ENCODE peak calls at places on chromosomes 6 and 20, in nine cellular contexts. W, X, G, S, K, H, Z, U and F are unnamed samples.

GRCh38 chr6:1834231-1834630 is 224.5 kb downstream of the FOXC1 start:
- DNase-seq in W (no peak), X (no peak), G (no peak), S (no peak), K (no peak), H (no peak), Z (no peak), U (no peak), F (no peak)

GRCh38 chr6:1313755-1314503 is 2.0 kb downstream of the FOXQ1 start:
- DNase-seq in W (no peak), X (no peak), G (peak), S (no peak), K (no peak), H (no peak), Z (no peak), U (no peak), F (no peak)

GRCh38 chr20:840858-841567 is 7.5 kb downstream of the FAM110A start:
- DNase-seq in W (peak), X (no peak), G (no peak), S (no peak), K (no peak), H (no peak), Z (no peak), U (no peak), F (peak)

GRCh38 chr6:128569737-128570438 is 49.5 kb upstream of the PTPRK start:
- DNase-seq in W (no peak), X (no peak), G (no peak), S (no peak), K (no peak), H (no peak), Z (no peak), U (no peak), F (peak)

GRCh38 chr6:111113731-111114438 is 26.6 kb downstream of the SLC16A10 start:
- DNase-seq in W (peak), X (no peak), G (no peak), S (no peak), K (no peak), H (no peak), Z (no peak), U (no peak), F (peak)

GRCh38 chr6:14758421-14759043 is 487.3 kb upstream of the JARID2 start:
- DNase-seq in W (peak), X (peak), G (peak), S (no peak), K (no peak), H (no peak), Z (no peak), U (peak), F (no peak)

GRCh38 chr6:20454201-20454824 is 52.6 kb downstream of the E2F3 start:
- DNase-seq in W (no peak), X (no peak), G (no peak), S (no peak), K (no peak), H (no peak), Z (no peak), U (no peak), F (no peak)

GRCh38 chr6:121901432-121901831 is 466.0 kb downstream of the GJA1 start:
- DNase-seq in W (no peak), X (no peak), G (no peak), S (no peak), K (no peak), H (no peak), Z (no peak), U (no peak), F (no peak)

GRCh38 chr20:61437280-61438206 is 185.5 kb downstream of the CDH4 start:
- DNase-seq in W (peak), X (no peak), G (no peak), S (peak), K (no peak), H (no peak), Z (peak), U (no peak), F (peak)

GRCh38 chr6:118685823-118686449 is 34.5 kb upstream of the CEP85L start:
- DNase-seq in W (no peak), X (no peak), G (no peak), S (no peak), K (no peak), H (no peak), Z (no peak), U (no peak), F (no peak)

GRCh38 chr6:12977851-12978250 is 261.3 kb downstream of the PHACTR1 start:
- DNase-seq in W (no peak), X (no peak), G (no peak), S (no peak), K (no peak), H (no peak), Z (no peak), U (no peak), F (no peak)